ENCODE peak calls at places on chromosomes 11 and 22, in eight cellular contexts. F is stomach, W is PC-3, C is body of pancreas, U is psoas muscle, O is RWPE1, T is HepG2, Y is caudate nucleus. G is an unnamed sample.
A peak's percentile ranks its signal among the peaks of the same experiment; 100 is the strongest.

GRCh38 chr11:64343740-64344133 is 3.7 kb downstream of the CCDC88B start:
- DNase-seq in F (peak; percentile 44), W (peak; percentile 30), C (no peak), U (no peak), O (no peak), T (no peak), Y (no peak), G (no peak)

GRCh38 chr11:19076744-19077589 is 16.4 kb upstream of the MRGPRX2 start:
- DNase-seq in F (peak; percentile 70), W (peak; percentile 75), C (peak; percentile 60), U (peak; percentile 41), O (peak; percentile 57), T (peak; percentile 32), Y (no peak), G (no peak)

GRCh38 chr11:134393638-134394037 is 18.4 kb downstream of the B3GAT1 start:
- DNase-seq in F (peak; percentile 49), W (peak; percentile 6), C (no peak), U (no peak), O (no peak), T (peak; percentile 13), Y (no peak), G (peak; percentile 49)

GRCh38 chr11:17012712-17013547 is 1.3 kb downstream of the PLEKHA7 start:
- DNase-seq in F (peak; percentile 78), W (peak; percentile 94), C (peak; percentile 88), U (peak; percentile 34), O (peak; percentile 86), T (peak; percentile 95), Y (no peak), G (no peak)

GRCh38 chr22:37492428-37493344 is 6.5 kb upstream of the MFNG start:
- DNase-seq in F (no peak), W (peak; percentile 54), C (no peak), U (no peak), O (no peak), T (no peak), Y (no peak), G (no peak)

GRCh38 chr11:834371-835316 is 1.9 kb downstream of the CD151 start:
- DNase-seq in F (peak; percentile 80), W (peak; percentile 94), C (peak; percentile 97), U (peak; percentile 87), O (peak; percentile 87), T (no peak), Y (no peak), G (peak; percentile 35)

GRCh38 chr11:101844608-101845007 is 70.2 kb upstream of the CEP126 start:
- DNase-seq in F (no peak), W (no peak), C (no peak), U (no peak), O (no peak), T (no peak), Y (no peak), G (no peak)

GRCh38 chr22:36009085-36009484 is 19.5 kb downstream of the RBFOX2 start:
- DNase-seq in F (no peak), W (no peak), C (no peak), U (no peak), O (no peak), T (no peak), Y (no peak), G (no peak)

GRCh38 chr11:66119348-66120133 is 49.5 kb downstream of the PACS1 start:
- DNase-seq in F (no peak), W (peak; percentile 87), C (peak; percentile 49), U (no peak), O (peak; percentile 55), T (peak; percentile 95), Y (no peak), G (no peak)

GRCh38 chr11:66115638-66116410 is 45.8 kb downstream of the PACS1 start:
- DNase-seq in F (no peak), W (no peak), C (no peak), U (no peak), O (no peak), T (peak; percentile 46), Y (no peak), G (no peak)

GRCh38 chr11:93738647-93739081 is 2.6 kb downstream of the TAF1D start:
- DNase-seq in F (no peak), W (peak; percentile 36), C (no peak), U (no peak), O (no peak), T (no peak), Y (no peak), G (no peak)

GRCh38 chr11:1893581-1894359 is 2.1 kb upstream of the PRR33 start:
- DNase-seq in F (no peak), W (no peak), C (no peak), U (no peak), O (no peak), T (no peak), Y (no peak), G (no peak)

GRCh38 chr22:42286205-42286604 is 15.8 kb upstream of the TCF20 start:
- DNase-seq in F (no peak), W (no peak), C (no peak), U (no peak), O (no peak), T (no peak), Y (no peak), G (no peak)

GRCh38 chr11:44894217-44894617 is 56.5 kb downstream of the TP53I11 start:
- DNase-seq in F (peak; percentile 50), W (peak; percentile 65), C (peak; percentile 40), U (peak; percentile 65), O (peak; percentile 55), T (peak; percentile 24), Y (no peak), G (peak; percentile 33)

GRCh38 chr11:69648679-69649575 is 8.0 kb downstream of the CCND1 start:
- DNase-seq in F (no peak), W (no peak), C (no peak), U (no peak), O (no peak), T (no peak), Y (no peak), G (no peak)

GRCh38 chr11:108117746-108118371 is 3.5 kb upstream of the ACAT1 start:
- DNase-seq in F (no peak), W (peak; percentile 73), C (no peak), U (no peak), O (peak; percentile 44), T (peak; percentile 46), Y (no peak), G (no peak)

GRCh38 chr11:68121067-68121899 is at the start of gene CHKA:
- DNase-seq in F (peak; percentile 96), W (peak; percentile 96), C (peak; percentile 95), U (peak; percentile 95), O (peak; percentile 90), T (peak; percentile 84), Y (peak; percentile 80), G (peak; percentile 92)

GRCh38 chr11:68120212-68121066 is 749 bp downstream of the CHKA start:
- DNase-seq in F (no peak), W (peak; percentile 47), C (peak; percentile 68), U (peak; percentile 66), O (peak; percentile 15), T (peak; percentile 47), Y (no peak), G (peak; percentile 46)

GRCh38 chr11:68118753-68119448 is 2.3 kb downstream of the CHKA start:
- DNase-seq in F (peak; percentile 56), W (peak; percentile 41), C (peak; percentile 57), U (no peak), O (no peak), T (no peak), Y (no peak), G (peak; percentile 12)

GRCh38 chr11:68125164-68125563 is 4.0 kb upstream of the CHKA start:
- DNase-seq in F (no peak), W (no peak), C (no peak), U (no peak), O (no peak), T (no peak), Y (no peak), G (no peak)

GRCh38 chr11:68122936-68123539 is 1.9 kb upstream of the CHKA start:
- DNase-seq in F (peak; percentile 80), W (peak; percentile 99), C (peak; percentile 79), U (no peak), O (no peak), T (peak; percentile 75), Y (no peak), G (no peak)
- H3K27ac ChIP-seq in F (peak overlapping the region; percentile 99), W (peak overlapping the region; percentile 87), C (peak overlapping the region; percentile 98), U (peak overlapping the region; percentile 61), O (peak overlapping the region; percentile 81), T (peak overlapping the region; percentile 98), Y (no peak overlapping the region), G (no peak overlapping the region)

DNA sequence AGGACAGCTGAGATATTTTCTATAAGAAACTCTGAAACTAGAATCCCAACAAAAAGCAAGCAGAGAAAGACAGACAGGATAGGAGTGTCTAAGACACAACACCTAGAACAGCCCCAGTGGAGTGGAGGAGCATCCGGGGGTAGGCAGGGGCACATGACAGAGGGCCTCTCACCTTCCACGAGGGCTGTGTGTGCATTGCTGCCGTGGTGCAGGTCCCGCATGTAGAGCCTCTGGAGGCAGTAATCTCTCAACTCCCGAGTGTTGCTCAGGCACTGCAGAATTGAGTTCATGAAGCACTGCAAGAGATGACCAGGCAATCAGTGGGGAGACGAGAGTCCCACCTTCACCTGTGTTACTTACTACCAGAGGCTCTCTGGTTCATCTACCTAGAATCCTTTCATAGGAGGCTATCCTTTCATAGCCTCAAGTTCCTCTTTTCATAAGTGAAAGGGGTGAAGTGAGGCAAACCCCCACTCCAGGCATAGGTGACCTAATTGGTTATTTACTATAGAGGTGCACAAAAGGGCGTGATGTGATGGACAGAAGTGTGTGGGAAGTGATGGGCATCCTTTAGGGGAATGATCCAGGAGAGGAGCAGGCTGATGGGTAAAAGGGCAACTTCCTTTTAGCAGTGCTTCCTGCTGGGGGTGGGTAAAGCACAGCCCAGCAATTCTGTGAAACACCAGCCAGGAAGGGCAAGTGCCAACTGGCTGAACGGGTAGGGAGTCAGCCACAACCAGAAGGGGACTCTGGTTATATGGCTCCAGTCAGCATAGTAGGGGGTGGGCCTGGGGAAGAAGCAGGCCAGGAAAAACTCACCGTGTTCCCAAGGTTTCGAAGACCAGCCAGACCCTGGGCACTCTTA is 13.1 kb upstream of the MFRP start:
- DNase-seq in F (no peak), W (peak; percentile 49), C (no peak), U (no peak), O (no peak), T (no peak), Y (no peak), G (no peak)
- H3K27ac ChIP-seq in F (peak overlapping the region; percentile 93), W (no peak overlapping the region), C (no peak overlapping the region), U (peak overlapping the region; percentile 97), O (peak overlapping the region; percentile 100), T (no peak overlapping the region), Y (peak overlapping the region; percentile 2), G (peak overlapping the region; percentile 22)

GRCh38 chr11:58927393-58928081 is 11.8 kb upstream of the GLYATL1 start:
- DNase-seq in F (peak; percentile 56), W (peak; percentile 26), C (peak; percentile 67), U (no peak), O (no peak), T (peak; percentile 24), Y (no peak), G (no peak)
- H3K27ac ChIP-seq in F (no peak overlapping the region), W (no peak overlapping the region), C (no peak overlapping the region), U (no peak overlapping the region), O (no peak overlapping the region), T (no peak overlapping the region), Y (no peak overlapping the region), G (no peak overlapping the region)

GRCh38 chr11:37907461-37908223 is 1309.6 kb upstream of the RAG2 start:
- DNase-seq in F (no peak), W (peak; percentile 4), C (peak; percentile 5), U (peak; percentile 14), O (no peak), T (no peak), Y (no peak), G (no peak)
- H3K27ac ChIP-seq in F (no peak overlapping the region), W (no peak overlapping the region), C (no peak overlapping the region), U (no peak overlapping the region), O (no peak overlapping the region), T (no peak overlapping the region), Y (no peak overlapping the region), G (no peak overlapping the region)

GRCh38 chr11:34068098-34068497 is 16.6 kb downstream of the CAPRIN1 start:
- DNase-seq in F (no peak), W (peak; percentile 27), C (no peak), U (no peak), O (no peak), T (no peak), Y (no peak), G (no peak)
- H3K27ac ChIP-seq in F (no peak overlapping the region), W (no peak overlapping the region), C (no peak overlapping the region), U (peak overlapping the region; percentile 30), O (no peak overlapping the region), T (no peak overlapping the region), Y (no peak overlapping the region), G (peak overlapping the region; percentile 17)

G was measured in substantia nigra.